ENCODE peak calls at places on chromosome 19, in five cellular contexts. S, V, Q, W and R are unnamed samples.

GRCh38 chr19:34600366-34600765 is 76.6 kb downstream of the SCGB2B2 start:
- DNase-seq in S (no peak), V (no peak), Q (no peak), W (no peak), R (no peak)

GRCh38 chr19:4115818-4116385 is 8.0 kb downstream of the MAP2K2 start:
- DNase-seq in S (no peak), V (no peak), Q (no peak), W (no peak), R (no peak)

GRCh38 chr19:49335784-49336481 is 727 bp downstream of the CD37 start:
- DNase-seq in S (peak), V (no peak), Q (no peak), W (no peak), R (no peak)

GRCh38 chr19:41844601-41845000 is at the start of gene LYPD4:
- DNase-seq in S (no peak), V (no peak), Q (no peak), W (no peak), R (no peak)

GRCh38 chr19:46019270-46019669 is 3.6 kb downstream of the PGLYRP1 start:
- DNase-seq in S (no peak), V (no peak), Q (no peak), W (no peak), R (no peak)

GRCh38 chr19:3413796-3414327 is 47.5 kb downstream of the NFIC start:
- DNase-seq in S (no peak), V (no peak), Q (no peak), W (no peak), R (no peak)

GRCh38 chr19:53037101-53038097 is 7.1 kb upstream of the ERVV-2 start:
- DNase-seq in S (no peak), V (peak), Q (peak), W (peak), R (peak)

GRCh38 chr19:11539495-11540365 is 1.1 kb downstream of the CNN1 start:
- DNase-seq in S (no peak), V (peak), Q (no peak), W (peak), R (no peak)

GRCh38 chr19:5147971-5148793 is 179.3 kb downstream of the KDM4B start:
- DNase-seq in S (no peak), V (no peak), Q (no peak), W (no peak), R (no peak)

GRCh38 chr19:54420068-54420382 is 4.8 kb downstream of the TTYH1 start:
- DNase-seq in S (no peak), V (no peak), Q (no peak), W (no peak), R (no peak)

GRCh38 chr19:49786432-49786831 is 19.6 kb downstream of the AP2A1 start:
- DNase-seq in S (peak), V (peak), Q (peak), W (peak), R (no peak)

GRCh38 chr19:1249298-1249989 is 1.1 kb downstream of the MIDN start:
- DNase-seq in S (peak), V (peak), Q (peak), W (peak), R (peak)

GRCh38 chr19:1102407-1103106 is 1.2 kb upstream of the GPX4 start:
- DNase-seq in S (peak), V (no peak), Q (peak), W (peak), R (no peak)

GRCh38 chr19:16970821-16971220 is 55.8 kb downstream of the CPAMD8 start:
- DNase-seq in S (no peak), V (no peak), Q (no peak), W (no peak), R (no peak)

GRCh38 chr19:16969127-16969526 is 57.5 kb downstream of the CPAMD8 start:
- DNase-seq in S (no peak), V (no peak), Q (no peak), W (no peak), R (no peak)
- TF ChIP-seq CTCF in S (no peak), V (peak), Q (no peak), W (no peak), R (no peak)

GRCh38 chr19:15869109-15869555 is 28.7 kb downstream of the CYP4F2 start:
- DNase-seq in S (peak), V (no peak), Q (no peak), W (peak), R (no peak)
- TF ChIP-seq CTCF in S (peak), V (peak), Q (peak), W (peak), R (no peak)

GRCh38 chr19:2315818-2316353 is 7.9 kb upstream of the LINGO3 start:
- DNase-seq in S (no peak), V (peak), Q (no peak), W (peak), R (peak)
- TF ChIP-seq CTCF in S (peak), V (peak), Q (peak), W (peak), R (no peak)

GRCh38 chr19:38737921-38738731 is 6.1 kb downstream of the CAPN12 start:
- DNase-seq in S (no peak), V (no peak), Q (no peak), W (no peak), R (no peak)
- TF ChIP-seq CTCF in S (no peak), V (no peak), Q (no peak), W (no peak), R (no peak)

GRCh38 chr19:6718741-6719539 is 1.5 kb downstream of the C3 start:
- DNase-seq in S (no peak), V (peak), Q (no peak), W (peak), R (no peak)

GRCh38 chr19:6714749-6715555 is 5.5 kb downstream of the C3 start:
- DNase-seq in S (no peak), V (no peak), Q (no peak), W (no peak), R (no peak)

GRCh38 chr19:6718111-6718740 is 2.2 kb downstream of the C3 start:
- DNase-seq in S (no peak), V (no peak), Q (no peak), W (no peak), R (no peak)

GRCh38 chr19:6717441-6717971 is 2.9 kb downstream of the C3 start:
- DNase-seq in S (no peak), V (no peak), Q (no peak), W (peak), R (no peak)

DNA sequence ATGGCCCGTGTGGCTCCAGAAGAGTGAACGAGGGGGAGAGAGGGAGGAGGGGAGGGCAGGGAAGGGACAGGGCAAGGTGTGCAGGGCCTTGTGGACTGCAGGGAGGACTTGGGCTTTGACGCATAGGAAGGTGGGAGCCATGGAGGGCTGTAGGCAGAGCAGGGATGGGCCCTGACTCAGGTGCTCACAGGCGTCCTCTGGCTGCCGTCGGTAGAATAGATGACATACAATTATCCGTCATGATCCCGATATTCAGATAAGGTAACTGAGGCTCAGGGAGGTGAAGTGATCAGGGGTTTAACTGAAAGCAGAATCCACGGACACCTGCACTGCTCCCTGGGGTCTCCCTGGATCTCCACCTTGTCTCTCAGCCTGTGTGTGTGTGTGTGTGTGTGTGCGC is 3.4 kb downstream of the C3 start:
- DNase-seq in S (no peak), V (no peak), Q (no peak), W (no peak), R (no peak)
- TF ChIP-seq CTCF in S (no peak), V (peak), Q (no peak), W (no peak), R (no peak)

DNA sequence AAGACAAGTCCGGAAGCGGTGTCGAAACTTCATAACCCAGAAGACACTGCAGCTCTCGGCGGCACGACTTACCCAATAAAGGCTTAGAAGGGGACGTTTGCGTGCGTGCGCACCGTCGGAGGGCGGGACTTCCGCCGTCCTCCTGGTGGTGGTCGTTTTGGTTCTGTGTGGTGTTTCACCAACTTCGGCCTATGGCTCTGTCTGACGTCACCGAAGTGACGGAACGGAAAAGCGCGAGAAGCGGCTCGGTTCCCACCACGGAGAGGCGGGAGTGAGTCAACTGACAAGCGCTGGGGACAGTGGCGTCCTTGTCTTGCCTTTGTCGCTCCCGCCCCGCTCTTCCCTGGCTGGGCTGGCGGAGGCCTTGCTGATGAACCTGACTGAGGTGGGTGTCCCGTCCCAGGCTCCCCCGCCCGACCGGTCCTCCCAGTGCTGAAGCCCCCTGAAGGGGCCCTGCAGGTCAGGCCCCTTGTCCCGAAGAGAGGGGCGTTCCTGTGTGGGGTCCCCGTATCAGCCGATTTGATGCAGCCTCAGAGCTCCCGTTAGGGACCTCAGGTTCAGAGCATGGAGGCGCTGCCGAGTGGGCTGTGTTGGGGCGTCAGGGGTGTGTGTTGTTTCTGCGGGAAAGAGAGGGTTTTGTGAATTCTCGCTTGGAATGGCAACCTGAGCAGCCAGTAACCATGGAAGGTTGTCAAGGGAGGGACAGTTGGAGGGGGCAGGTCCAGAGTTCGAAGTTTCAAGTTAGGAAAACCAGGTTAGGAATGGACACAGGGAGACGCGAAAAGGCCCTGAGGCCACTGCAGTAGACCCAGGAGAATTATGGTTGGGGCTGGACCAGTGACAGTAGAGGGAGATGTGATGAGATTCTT is at the start of gene ZNF548:
- DNase-seq in S (peak), V (peak), Q (peak), W (peak), R (peak)
- TF ChIP-seq CTCF in S (no peak), V (peak), Q (peak), W (peak), R (no peak)

GRCh38 chr19:35754365-35755139 is 2.3 kb downstream of the HSPB6 start:
- DNase-seq in S (no peak), V (no peak), Q (no peak), W (peak), R (no peak)
- TF ChIP-seq CTCF in S (no peak), V (no peak), Q (no peak), W (no peak), R (no peak)

DNA sequence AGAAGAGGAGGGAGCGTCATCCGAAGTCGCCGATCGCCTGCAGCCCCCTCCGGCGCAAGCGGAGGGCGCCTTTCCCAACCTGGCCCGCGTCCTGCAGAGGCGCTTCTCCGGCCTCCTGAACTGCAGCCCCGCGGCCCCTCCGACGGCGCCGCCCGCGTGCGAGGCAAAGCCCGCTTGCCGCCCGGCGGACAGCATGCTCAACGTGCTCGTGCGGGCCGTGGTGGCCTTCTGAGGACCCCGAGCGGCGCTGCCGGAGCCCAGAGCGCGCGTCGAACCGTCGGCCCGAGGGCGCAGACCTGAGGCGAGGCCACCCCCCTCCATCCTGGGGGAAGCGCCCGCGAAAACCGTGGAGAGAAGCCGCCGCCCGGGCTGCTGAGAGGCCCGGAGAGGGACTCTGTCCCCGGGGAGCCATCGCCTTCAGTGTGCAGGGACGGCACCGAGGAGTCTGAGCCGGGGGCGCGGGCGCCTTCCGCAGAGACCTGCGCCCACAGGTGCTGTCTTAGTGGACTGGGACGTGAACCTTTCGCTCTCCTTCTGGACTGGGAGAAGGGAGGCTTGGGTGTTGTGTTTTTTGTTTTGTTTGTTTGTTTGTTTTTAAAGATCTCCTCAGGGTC is 3.5 kb downstream of the IER2 start:
- DNase-seq in S (no peak), V (peak), Q (no peak), W (peak), R (peak)
- TF ChIP-seq CTCF in S (no peak), V (peak), Q (no peak), W (no peak), R (no peak)

GRCh38 chr19:15463865-15464371 is 426 bp downstream of the RASAL3 start:
- DNase-seq in S (no peak), V (no peak), Q (no peak), W (no peak), R (no peak)
- TF ChIP-seq CTCF in S (no peak), V (no peak), Q (no peak), W (no peak), R (no peak)

GRCh38 chr19:58554494-58555368 is at the start of gene CHMP2A:
- DNase-seq in S (peak), V (peak), Q (peak), W (peak), R (peak)
- TF ChIP-seq CTCF in S (peak), V (no peak), Q (no peak), W (no peak), R (no peak)